ENCODE peak calls at places on chromosomes 6 and 20, in seven cellular contexts. P, A, S, W, N, J and T are unnamed samples. For H3K36me3 and H3K9me3, the result is how much of the 10 kb centered on the place peaks cover.

GRCh38 chr6:4107873-4108272 is 27.5 kb downstream of the ECI2 start:
- DNase-seq in P (no peak), A (no peak), S (no peak), W (no peak), N (no peak), J (no peak), T (no peak)

GRCh38 chr6:30942338-30943060 is 1.7 kb downstream of the MUCL3 start:
- DNase-seq in P (peak), A (peak), S (peak), W (peak), N (no peak), J (peak), T (peak)

GRCh38 chr6:31597006-31597405 is 4.2 kb upstream of the NCR3 start:
- DNase-seq in P (no peak), A (no peak), S (no peak), W (no peak), N (no peak), J (no peak), T (no peak)

GRCh38 chr6:11276911-11277274 is 44.4 kb upstream of the NEDD9 start:
- DNase-seq in P (no peak), A (no peak), S (no peak), W (no peak), N (no peak), J (no peak), T (no peak)

GRCh38 chr6:54018722-54019121 is 92.5 kb upstream of the MLIP start:
- DNase-seq in P (no peak), A (no peak), S (no peak), W (no peak), N (no peak), J (no peak), T (no peak)

GRCh38 chr6:63919556-63920110 is 284.0 kb downstream of the PHF3 start:
- DNase-seq in P (no peak), A (no peak), S (no peak), W (no peak), N (no peak), J (no peak), T (no peak)

GRCh38 chr20:45934587-45935415 is at the start of gene PCIF1:
- DNase-seq in P (peak), A (peak), S (peak), W (peak), N (peak), J (peak), T (peak)

GRCh38 chr20:54368578-54368977 is 106.8 kb upstream of the DOK5 start:
- DNase-seq in P (no peak), A (no peak), S (no peak), W (no peak), N (no peak), J (no peak), T (no peak)

GRCh38 chr6:7758456-7758855 is 32.6 kb downstream of the BMP6 start:
- DNase-seq in P (peak), A (no peak), S (peak), W (peak), N (no peak), J (no peak), T (no peak)

GRCh38 chr6:165439928-165440554 is 130.6 kb upstream of the C6orf118 start:
- DNase-seq in P (no peak), A (no peak), S (peak), W (no peak), N (no peak), J (no peak), T (no peak)

GRCh38 chr20:20012517-20012916 is 4.6 kb upstream of the NAA20 start:
- DNase-seq in P (no peak), A (no peak), S (no peak), W (no peak), N (no peak), J (no peak), T (no peak)

GRCh38 chr6:506920-507523 is 115.5 kb downstream of the IRF4 start:
- DNase-seq in P (no peak), A (no peak), S (no peak), W (no peak), N (no peak), J (no peak), T (no peak)

GRCh38 chr20:46230811-46231282 is 77.5 kb downstream of the CDH22 start:
- DNase-seq in P (no peak), A (peak), S (peak), W (peak), N (no peak), J (no peak), T (no peak)

GRCh38 chr6:79461205-79461604 is 76.0 kb downstream of the LCA5 start:
- DNase-seq in P (no peak), A (peak), S (peak), W (no peak), N (no peak), J (no peak), T (peak)

GRCh38 chr6:80674669-80675068 is 568.2 kb downstream of the BCKDHB start:
- DNase-seq in P (no peak), A (no peak), S (no peak), W (no peak), N (no peak), J (no peak), T (no peak)

GRCh38 chr6:45946352-45946751 is 69.3 kb downstream of the CLIC5 start:
- DNase-seq in P (no peak), A (peak), S (no peak), W (peak), N (no peak), J (peak), T (no peak)

GRCh38 chr6:97097068-97098047 is 172.8 kb downstream of the KLHL32 start:
- DNase-seq in P (no peak), A (no peak), S (no peak), W (no peak), N (no peak), J (no peak), T (no peak)

GRCh38 chr6:56649782-56650181 is 7.1 kb upstream of the DST start:
- DNase-seq in P (no peak), A (no peak), S (peak), W (no peak), N (no peak), J (no peak), T (no peak)

GRCh38 chr6:68658338-68658737 is 23.3 kb downstream of the ADGRB3 start:
- DNase-seq in P (no peak), A (no peak), S (no peak), W (no peak), N (no peak), J (no peak), T (no peak)

GRCh38 chr6:163415176-163415619 is 680 bp downstream of the QKI start:
- DNase-seq in P (peak), A (no peak), S (no peak), W (peak), N (no peak), J (no peak), T (peak)

GRCh38 chr6:121668259-121668658 is 232.8 kb downstream of the GJA1 start:
- DNase-seq in P (peak), A (no peak), S (no peak), W (no peak), N (no peak), J (no peak), T (no peak)

GRCh38 chr20:50366270-50367103 is 143.7 kb upstream of the PTPN1 start:
- DNase-seq in P (no peak), A (peak), S (peak), W (peak), N (no peak), J (peak), T (peak)

GRCh38 chr6:38517005-38517404 is 122.7 kb downstream of the BTBD9 start:
- DNase-seq in P (no peak), A (no peak), S (peak), W (no peak), N (no peak), J (no peak), T (no peak)

GRCh38 chr6:136249336-136249735 is 775 bp downstream of the MTFR2 start:
- DNase-seq in P (no peak), A (no peak), S (peak), W (no peak), N (no peak), J (no peak), T (no peak)

GRCh38 chr6:105592329-105592728 is 189.4 kb upstream of the PREP start:
- DNase-seq in P (no peak), A (no peak), S (peak), W (no peak), N (no peak), J (no peak), T (no peak)

GRCh38 chr6:146917182-146917581 is 287.0 kb upstream of the STXBP5 start:
- DNase-seq in P (no peak), A (no peak), S (no peak), W (no peak), N (no peak), J (no peak), T (no peak)
- H3K36me3 ChIP-seq in P (under half), A (under half), S (under half), W (under half), N (under half), J (under half), T (under half)

DNA sequence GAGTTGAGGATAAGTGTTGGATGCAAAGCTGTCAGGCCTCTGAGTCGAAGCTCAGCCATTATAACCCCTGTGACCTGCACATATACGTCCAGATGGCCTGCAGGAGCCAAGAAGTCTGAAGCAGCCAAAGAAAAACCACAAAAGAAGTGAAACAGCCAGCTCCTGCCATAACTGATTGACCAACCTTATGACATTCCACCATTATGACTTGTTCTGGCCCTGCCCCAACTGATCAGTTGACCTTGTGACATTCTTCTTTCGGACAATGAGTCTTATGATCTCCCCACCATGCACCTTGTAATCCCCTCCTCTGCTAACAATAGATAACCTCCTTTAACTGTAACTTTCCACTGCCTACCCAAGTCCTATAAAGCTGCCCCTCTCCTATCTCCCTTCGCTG is 133.7 kb upstream of the AGPAT4 start:
- DNase-seq in P (no peak), A (peak), S (peak), W (no peak), N (no peak), J (no peak), T (no peak)
- H3K9me3 ChIP-seq in P (under half), A (under half), S (under half), W (under half), N (under half), J (under half), T (under half)

GRCh38 chr6:49551126-49551865 is 828 bp downstream of the C6orf141 start:
- DNase-seq in P (no peak), A (peak), S (no peak), W (no peak), N (peak), J (no peak), T (peak)
- H3K27ac ChIP-seq in P (no peak), A (peak), S (peak), W (no peak), N (no peak), J (no peak), T (peak)

DNA sequence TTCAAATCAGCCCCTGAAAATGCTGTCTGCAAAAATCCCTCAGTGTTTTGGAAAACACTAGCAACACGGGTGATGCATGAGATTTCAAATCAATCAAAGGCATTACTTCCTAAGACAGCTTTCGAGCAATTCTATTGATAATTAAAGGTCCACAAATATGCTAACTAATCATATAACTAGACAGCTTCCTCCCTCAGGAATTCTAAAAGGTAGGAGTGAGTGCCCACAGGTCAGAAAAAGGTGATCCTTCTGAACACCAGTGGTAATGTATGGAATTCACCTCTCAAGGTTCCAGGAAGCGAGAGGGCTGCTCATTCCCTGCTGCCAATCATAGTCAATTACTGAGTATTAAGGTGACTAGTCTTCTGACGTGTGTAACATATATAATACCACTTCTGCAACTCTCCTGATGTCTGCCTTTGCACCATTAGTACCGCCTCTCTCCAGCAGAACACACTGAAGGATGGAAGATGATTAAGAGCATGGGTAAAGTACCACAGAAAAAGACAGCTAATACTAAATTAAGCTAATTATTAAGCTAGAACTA is 16.4 kb downstream of the MAN1A1 start:
- DNase-seq in P (no peak), A (no peak), S (no peak), W (no peak), N (no peak), J (no peak), T (no peak)
- H3K36me3 ChIP-seq in P (under half), A (under half), S (under half), W (under half), N (under half), J (under half), T (under half)

GRCh38 chr20:29302979-29303644 is 1954.4 kb upstream of the DEFB115 start:
- DNase-seq in P (peak), A (no peak), S (no peak), W (no peak), N (no peak), J (no peak), T (no peak)
- H3K9me3 ChIP-seq in P (under half), A (under half), S (under half), W (under half), N (under half), J (under half), T (under half)

GRCh38 chr6:126919947-126920346 is 198.5 kb upstream of the RSPO3 start:
- DNase-seq in P (no peak), A (no peak), S (peak), W (no peak), N (no peak), J (no peak), T (no peak)
- H3K27ac ChIP-seq in P (no peak), A (no peak), S (no peak), W (no peak), N (no peak), J (no peak), T (no peak)